ENCODE peak calls at places on chromosomes 1 and 21, in four cellular contexts. N, V, S and G are unnamed samples.

GRCh38 chr1:225973158-225973557 is 26.0 kb downstream of the SDE2 start:
- DNase-seq in N (no peak), V (no peak), S (no peak), G (no peak)

GRCh38 chr1:207698822-207699483 is 52.9 kb upstream of the CD46 start:
- DNase-seq in N (no peak), V (peak), S (peak), G (no peak)

GRCh38 chr1:41323243-41323642 is 38.0 kb upstream of the FOXO6 start:
- DNase-seq in N (no peak), V (no peak), S (no peak), G (no peak)

GRCh38 chr1:151991663-151992344 is 1.9 kb downstream of the S100A10 start:
- DNase-seq in N (no peak), V (no peak), S (no peak), G (no peak)

GRCh38 chr1:231969078-231969477 is 342.5 kb downstream of the DISC1 start:
- DNase-seq in N (no peak), V (no peak), S (no peak), G (no peak)

GRCh38 chr1:44511769-44512168 is 106.7 kb downstream of the RNF220 start:
- DNase-seq in N (no peak), V (no peak), S (no peak), G (no peak)

GRCh38 chr1:198373376-198373775 is 167.1 kb downstream of the ATP6V1G3 start:
- DNase-seq in N (no peak), V (peak), S (peak), G (no peak)

GRCh38 chr1:171226757-171227370 is 21.4 kb upstream of the FMO1 start:
- DNase-seq in N (no peak), V (peak), S (peak), G (peak)

GRCh38 chr1:53625766-53626520 is 113.0 kb downstream of the GLIS1 start:
- DNase-seq in N (no peak), V (no peak), S (no peak), G (no peak)

GRCh38 chr1:53349369-53349705 is 21.5 kb upstream of the LRP8 start:
- DNase-seq in N (no peak), V (no peak), S (no peak), G (no peak)

GRCh38 chr1:41809716-41810115 is 109.0 kb downstream of the HIVEP3 start:
- DNase-seq in N (no peak), V (no peak), S (no peak), G (no peak)

GRCh38 chr1:6803357-6803756 is 18.1 kb downstream of the CAMTA1 start:
- DNase-seq in N (no peak), V (no peak), S (peak), G (no peak)

DNA sequence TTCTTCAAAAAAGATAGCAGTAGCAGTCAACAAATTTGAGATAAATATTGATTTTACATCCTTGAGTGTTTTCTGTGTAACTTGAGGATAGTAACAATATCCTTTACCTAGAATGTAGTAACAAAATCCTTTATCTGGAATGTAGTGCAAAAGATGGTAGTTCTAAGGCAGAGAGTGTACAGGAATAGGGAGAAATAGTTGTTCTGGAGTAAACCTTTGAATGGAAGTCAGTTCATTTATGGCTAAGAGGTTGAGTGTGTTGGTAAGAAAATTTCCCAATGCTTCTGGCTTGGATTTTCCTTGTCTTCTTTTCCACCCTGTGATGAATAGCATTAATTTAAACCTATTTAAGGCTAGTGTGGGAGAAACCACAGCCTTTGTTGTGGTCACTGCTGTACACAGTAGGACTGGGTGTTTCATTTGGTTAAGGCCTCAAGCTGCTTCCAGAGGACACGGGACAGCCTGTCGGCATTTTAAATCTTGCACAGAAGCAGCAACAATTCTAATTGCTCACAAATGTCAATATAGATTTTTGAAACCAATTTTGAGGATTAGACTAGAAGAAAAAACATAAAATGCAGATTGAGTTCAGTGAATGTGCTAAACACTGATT is 11.3 kb downstream of the NFIA start:
- DNase-seq in N (no peak), V (no peak), S (no peak), G (no peak)
- H3K4me3 ChIP-seq in N (peak), V (no peak), S (no peak), G (no peak)

GRCh38 chr1:246066553-246066952 is 440.5 kb downstream of the SMYD3 start:
- DNase-seq in N (no peak), V (no peak), S (no peak), G (no peak)
- TF ChIP-seq CTCF in N (no peak), V (no peak), S (no peak), G (no peak)

DNA sequence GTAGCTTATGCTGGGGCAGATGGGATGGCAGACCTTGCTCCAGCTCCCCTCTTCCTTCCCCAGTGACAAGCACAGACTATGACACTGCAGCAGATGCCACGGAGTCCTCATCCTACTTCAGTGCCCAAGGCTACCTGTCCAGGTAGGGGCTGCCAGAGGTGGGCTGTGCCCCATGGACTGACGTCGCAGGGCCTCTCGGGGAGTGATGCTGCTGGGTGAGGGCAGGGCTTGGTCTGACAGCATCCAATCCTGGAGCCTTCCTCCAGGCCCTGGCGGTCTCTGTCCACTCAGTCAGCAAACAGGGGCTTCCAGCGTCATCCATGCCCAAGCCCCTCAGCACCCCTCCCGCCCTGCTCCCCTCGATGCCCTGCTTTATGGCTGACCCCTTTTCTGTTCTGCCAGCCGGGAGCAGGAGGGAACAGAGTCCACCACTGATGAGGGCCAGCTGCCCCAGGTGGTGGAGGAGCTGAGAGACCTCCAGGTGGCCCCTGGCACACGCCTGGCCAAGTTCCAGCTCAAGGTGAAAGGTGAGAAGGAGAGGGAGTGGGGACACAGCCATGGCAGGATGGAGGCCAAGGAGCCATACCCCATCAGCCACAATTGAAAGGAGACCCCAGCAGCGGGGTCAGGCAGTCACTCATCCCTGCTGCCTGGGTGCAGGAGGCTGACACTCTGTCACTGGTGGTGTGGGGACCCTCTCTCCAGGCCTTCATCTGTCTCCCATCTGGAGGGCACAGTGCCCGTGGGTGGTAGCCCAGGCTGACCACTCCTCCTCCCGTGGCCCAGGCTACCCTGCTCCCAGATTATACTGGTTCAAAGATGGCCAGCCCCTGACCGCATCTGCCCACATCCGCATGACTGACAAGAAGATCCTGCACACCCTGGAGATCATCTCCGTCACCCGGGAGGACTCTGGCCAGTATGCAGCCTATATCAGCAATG is 73.6 kb downstream of the TRIM11 start:
- DNase-seq in N (no peak), V (no peak), S (no peak), G (no peak)
- H3K4me3 ChIP-seq in N (no peak), V (no peak), S (no peak), G (no peak)

DNA sequence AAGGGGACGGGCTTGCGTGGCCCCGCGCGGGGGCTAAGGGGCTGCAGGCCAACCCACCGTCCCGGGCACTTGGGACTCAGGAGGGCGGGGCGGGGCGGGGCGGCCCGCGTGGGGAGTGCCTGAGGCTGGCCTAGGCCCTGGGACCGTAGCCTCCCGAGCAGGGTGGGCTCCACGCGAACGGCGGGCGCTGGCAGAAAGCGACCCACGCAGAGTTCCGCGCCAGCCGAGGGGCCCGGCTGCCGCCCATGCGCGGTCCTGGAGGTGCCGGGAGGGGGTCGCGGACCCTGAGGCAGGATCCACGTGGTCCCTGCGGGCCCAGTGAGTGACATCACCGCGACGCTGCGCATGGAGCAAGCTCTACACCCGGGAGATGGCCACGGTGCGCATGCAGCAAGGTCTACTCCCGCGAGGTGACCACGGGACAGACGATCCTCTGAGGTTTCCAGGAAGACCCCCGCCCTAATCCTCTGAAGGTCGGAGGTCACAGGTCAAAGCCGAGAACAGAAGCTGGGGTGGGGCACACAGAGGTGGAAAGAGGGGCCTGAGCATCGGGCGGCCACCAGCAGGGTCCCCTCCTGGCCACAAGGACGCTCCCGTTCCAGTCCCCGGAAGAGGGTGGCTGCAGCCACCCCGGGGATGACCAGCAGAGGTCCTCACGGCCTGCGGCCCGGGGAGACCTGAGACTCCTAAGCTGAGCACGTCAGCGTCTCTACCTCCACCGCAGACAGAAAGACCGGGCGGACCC is 13.5 kb upstream of the SLC19A1 start:
- DNase-seq in N (no peak), V (peak), S (peak), G (no peak)
- TF ChIP-seq CTCF in N (peak), V (peak), S (peak), G (peak)